ENCODE peak calls at places on chromosome 16, in nine cellular contexts. G, N, E, Z, H, C, T, O and A are unnamed samples.

GRCh38 chr16:13909069-13909468 is 10.9 kb upstream of the ERCC4 start:
- DNase-seq in G (no peak), N (no peak), E (no peak), Z (no peak), H (no peak), C (no peak), T (no peak), O (no peak), A (no peak)

GRCh38 chr16:56662357-56663354 is 4.9 kb downstream of the MT1F start:
- DNase-seq in G (peak; percentile 21), N (no peak), E (peak; percentile 13), Z (no peak), H (no peak), C (peak; percentile 52), T (no peak), O (no peak), A (no peak)

GRCh38 chr16:77758046-77758445 is 30.3 kb upstream of the VAT1L start:
- DNase-seq in G (no peak), N (no peak), E (no peak), Z (no peak), H (no peak), C (no peak), T (no peak), O (no peak), A (no peak)

GRCh38 chr16:58843675-58844074 is 109.6 kb upstream of the GOT2 start:
- DNase-seq in G (no peak), N (peak; percentile 39), E (no peak), Z (no peak), H (peak; percentile 54), C (no peak), T (peak; percentile 20), O (peak; percentile 44), A (no peak)

GRCh38 chr16:35732046-35732810 is 2272.8 kb downstream of the TP53TG3F start:
- DNase-seq in G (no peak), N (no peak), E (no peak), Z (no peak), H (peak; percentile 56), C (no peak), T (no peak), O (no peak), A (no peak)

GRCh38 chr16:31200821-31201510 is 1.6 kb downstream of the PYCARD start:
- DNase-seq in G (peak; percentile 36), N (peak; percentile 53), E (peak; percentile 21), Z (no peak), H (peak; percentile 19), C (peak; percentile 80), T (no peak), O (peak; percentile 72), A (no peak)

GRCh38 chr16:81599034-81599744 is 154.6 kb downstream of the CMIP start:
- DNase-seq in G (no peak), N (no peak), E (no peak), Z (no peak), H (no peak), C (no peak), T (peak; percentile 21), O (peak; percentile 49), A (no peak)

GRCh38 chr16:86428729-86429472 is 81.4 kb upstream of the FOXF1 start:
- DNase-seq in G (no peak), N (no peak), E (no peak), Z (no peak), H (no peak), C (no peak), T (peak; percentile 55), O (no peak), A (no peak)

GRCh38 chr16:17266606-17267313 is 204.0 kb downstream of the XYLT1 start:
- DNase-seq in G (no peak), N (no peak), E (no peak), Z (no peak), H (no peak), C (no peak), T (no peak), O (no peak), A (no peak)

GRCh38 chr16:84451781-84452180 is 52.7 kb downstream of the MEAK7 start:
- DNase-seq in G (no peak), N (no peak), E (no peak), Z (no peak), H (no peak), C (no peak), T (no peak), O (no peak), A (no peak)

GRCh38 chr16:1960665-1961630 is 1.6 kb downstream of the NDUFB10 start:
- DNase-seq in G (peak; percentile 35), N (peak; percentile 82), E (no peak), Z (no peak), H (peak; percentile 72), C (peak; percentile 54), T (peak; percentile 92), O (peak; percentile 48), A (peak; percentile 18)

GRCh38 chr16:25501530-25502255 is 190.1 kb upstream of the HS3ST4 start:
- DNase-seq in G (no peak), N (no peak), E (no peak), Z (no peak), H (no peak), C (no peak), T (no peak), O (peak; percentile 1), A (no peak)

GRCh38 chr16:66750279-66751134 is 902 bp downstream of the DYNC1LI2 start:
- DNase-seq in G (no peak), N (peak; percentile 20), E (no peak), Z (no peak), H (no peak), C (no peak), T (no peak), O (no peak), A (no peak)

GRCh38 chr16:89282523-89282922 is 65.0 kb downstream of the ZNF778 start:
- DNase-seq in G (no peak), N (no peak), E (no peak), Z (no peak), H (no peak), C (no peak), T (no peak), O (no peak), A (no peak)

GRCh38 chr16:728131-728889 is 1.4 kb downstream of the HAGHL start:
- DNase-seq in G (peak; percentile 68), N (peak; percentile 93), E (peak; percentile 36), Z (peak; percentile 41), H (peak; percentile 88), C (peak; percentile 64), T (peak; percentile 55), O (peak; percentile 84), A (no peak)

GRCh38 chr16:22397459-22397858 is 23.0 kb upstream of the CDR2 start:
- DNase-seq in G (no peak), N (no peak), E (no peak), Z (peak; percentile 20), H (no peak), C (no peak), T (no peak), O (peak; percentile 92), A (no peak)

GRCh38 chr16:53744449-53744848 is 40.5 kb downstream of the FTO start:
- DNase-seq in G (peak; percentile 3), N (peak; percentile 9), E (no peak), Z (no peak), H (peak; percentile 62), C (peak; percentile 31), T (no peak), O (peak; percentile 67), A (no peak)

GRCh38 chr16:19210968-19211367 is 42.9 kb downstream of the SYT17 start:
- DNase-seq in G (no peak), N (peak; percentile 76), E (no peak), Z (no peak), H (no peak), C (no peak), T (no peak), O (no peak), A (no peak)

GRCh38 chr16:88329726-88330700 is 52.7 kb upstream of the ZNF469 start:
- DNase-seq in G (no peak), N (no peak), E (no peak), Z (no peak), H (no peak), C (no peak), T (no peak), O (peak; percentile 76), A (no peak)

GRCh38 chr16:67936876-67937605 is 391 bp upstream of the PSMB10 start:
- DNase-seq in G (peak; percentile 63), N (peak; percentile 93), E (no peak), Z (no peak), H (no peak), C (peak; percentile 88), T (no peak), O (peak; percentile 86), A (no peak)

GRCh38 chr16:80174416-80174815 is 366.4 kb upstream of the DYNLRB2 start:
- DNase-seq in G (no peak), N (no peak), E (no peak), Z (no peak), H (peak; percentile 20), C (no peak), T (no peak), O (peak; percentile 89), A (no peak)

GRCh38 chr16:89031715-89032659 is 55.0 kb upstream of the CBFA2T3 start:
- DNase-seq in G (peak; percentile 48), N (peak; percentile 88), E (no peak), Z (no peak), H (no peak), C (peak; percentile 65), T (no peak), O (no peak), A (no peak)

GRCh38 chr16:81071816-81072215 is 5.2 kb downstream of the C16orf46 start:
- DNase-seq in G (no peak), N (peak; percentile 8), E (no peak), Z (peak; percentile 58), H (peak; percentile 25), C (no peak), T (no peak), O (peak; percentile 67), A (no peak)

GRCh38 chr16:87956169-87956770 is 5.0 kb downstream of the BANP start:
- DNase-seq in G (peak; percentile 72), N (peak; percentile 82), E (peak; percentile 50), Z (no peak), H (no peak), C (peak; percentile 83), T (peak; percentile 64), O (no peak), A (no peak)

GRCh38 chr16:84827897-84828296 is 8.1 kb downstream of the CRISPLD2 start:
- DNase-seq in G (no peak), N (no peak), E (no peak), Z (no peak), H (no peak), C (no peak), T (no peak), O (no peak), A (no peak)

GRCh38 chr16:72554935-72555334 is 383.0 kb upstream of the PMFBP1 start:
- DNase-seq in G (no peak), N (no peak), E (no peak), Z (no peak), H (no peak), C (no peak), T (no peak), O (peak; percentile 32), A (no peak)

GRCh38 chr16:6066601-6067000 is 969.0 kb upstream of the EEF2KMT start:
- DNase-seq in G (no peak), N (no peak), E (no peak), Z (no peak), H (no peak), C (no peak), T (no peak), O (peak; percentile 36), A (no peak)

GRCh38 chr16:82630688-82631087 is 3.9 kb downstream of the CDH13 start:
- DNase-seq in G (no peak), N (no peak), E (no peak), Z (no peak), H (peak; percentile 46), C (no peak), T (peak; percentile 28), O (no peak), A (no peak)

GRCh38 chr16:69118994-69119393 is 13.4 kb downstream of the CHTF8 start:
- DNase-seq in G (no peak), N (no peak), E (no peak), Z (no peak), H (no peak), C (no peak), T (no peak), O (no peak), A (no peak)

GRCh38 chr16:85364323-85365040 is 248.6 kb upstream of the GSE1 start:
- DNase-seq in G (no peak), N (no peak), E (no peak), Z (no peak), H (no peak), C (no peak), T (no peak), O (no peak), A (no peak)

GRCh38 chr16:65069090-65069489 is 52.8 kb downstream of the CDH11 start:
- DNase-seq in G (no peak), N (no peak), E (no peak), Z (no peak), H (no peak), C (no peak), T (no peak), O (peak; percentile 84), A (no peak)